ENCODE peak calls at places on chromosomes 5 and 9, in five cellular contexts. J is retinal pigment epithelial cell; S is CD8-positive, alpha-beta T cell; C is uterus; E is activated B cell treated with CpG ODN at 0.5 μM for 24 hours. V is an unnamed sample.

GRCh38 chr9:106921341-106921899 is 58.5 kb downstream of the ZNF462 start:
- DNase-seq in S (no peak), C (peak), E (no peak), J (peak), V (no peak)

GRCh38 chr5:142874537-142874936 is 104.4 kb downstream of the ARHGAP26 start:
- DNase-seq in E (no peak), S (no peak), J (no peak), C (peak), V (no peak)

GRCh38 chr9:126407125-126407870 is 80.7 kb downstream of the MVB12B start:
- DNase-seq in C (no peak), S (no peak), E (no peak), J (no peak), V (no peak)

GRCh38 chr5:120415985-120416384 is 48.1 kb upstream of the PRR16 start:
- DNase-seq in J (peak), S (no peak), C (no peak), E (no peak), V (no peak)

GRCh38 chr9:32292611-32293010 is 91.8 kb upstream of the ACO1 start:
- DNase-seq in E (no peak), S (no peak), J (no peak), C (no peak), V (no peak)

GRCh38 chr5:135828793-135829150 is 5.7 kb upstream of the SLC25A48 start:
- DNase-seq in S (no peak), E (no peak), C (no peak), J (no peak), V (no peak)

GRCh38 chr5:123665822-123666371 is 153.9 kb downstream of the CSNK1G3 start:
- DNase-seq in J (no peak), E (no peak), C (no peak), S (no peak), V (no peak)

GRCh38 chr5:71907001-71907564 is 188.0 kb downstream of the CARTPT start:
- DNase-seq in E (no peak), J (no peak), C (no peak), S (no peak), V (no peak)

GRCh38 chr5:69213513-69214215 is 21.0 kb upstream of the CDK7 start:
- DNase-seq in C (no peak), S (no peak), J (no peak), E (no peak), V (peak)

GRCh38 chr5:130321931-130322330 is 417.7 kb downstream of the CHSY3 start:
- DNase-seq in C (no peak), S (no peak), E (no peak), J (no peak), V (no peak)

GRCh38 chr5:132019857-132020555 is 8.5 kb upstream of the ACSL6 start:
- DNase-seq in S (peak), J (no peak), C (no peak), E (no peak), V (no peak)

GRCh38 chr5:125536095-125536494 is 789.7 kb upstream of the ZNF608 start:
- DNase-seq in J (no peak), E (no peak), S (no peak), C (no peak), V (no peak)

GRCh38 chr5:124546643-124547042 is 199.8 kb downstream of the ZNF608 start:
- DNase-seq in C (no peak), E (no peak), S (no peak), J (no peak), V (no peak)

GRCh38 chr5:82894754-82895153 is 182.4 kb downstream of the TMEM167A start:
- DNase-seq in S (no peak), J (no peak), C (no peak), E (no peak), V (no peak)

GRCh38 chr9:2346277-2346913 is 275.2 kb upstream of the VLDLR start:
- DNase-seq in S (no peak), C (no peak), J (no peak), E (no peak), V (no peak)

GRCh38 chr9:2341956-2342355 is 279.6 kb upstream of the VLDLR start:
- DNase-seq in J (no peak), S (no peak), E (no peak), C (no peak), V (no peak)

GRCh38 chr9:2343756-2344155 is 277.8 kb upstream of the VLDLR start:
- DNase-seq in E (no peak), C (no peak), J (no peak), S (no peak), V (no peak)

GRCh38 chr9:2344436-2344835 is 277.2 kb upstream of the VLDLR start:
- DNase-seq in C (no peak), S (no peak), E (no peak), J (no peak), V (no peak)

GRCh38 chr9:2345013-2345412 is 276.6 kb upstream of the VLDLR start:
- DNase-seq in C (no peak), E (no peak), S (no peak), J (no peak), V (no peak)
- TF ChIP-seq CTCF in C (no peak), E (no peak), S (no peak), J (no peak), V (no peak)

GRCh38 chr5:173397531-173397930 is 69.3 kb upstream of the STC2 start:
- DNase-seq in C (no peak), S (no peak), E (no peak), J (no peak), V (no peak)

GRCh38 chr5:173395933-173396308 is 67.7 kb upstream of the STC2 start:
- DNase-seq in E (no peak), C (no peak), S (no peak), J (no peak), V (no peak)

GRCh38 chr5:173394701-173395100 is 66.5 kb upstream of the STC2 start:
- DNase-seq in E (no peak), J (no peak), S (no peak), C (no peak), V (no peak)

GRCh38 chr5:173396311-173396993 is 68.2 kb upstream of the STC2 start:
- DNase-seq in C (no peak), E (no peak), S (no peak), J (no peak), V (no peak)

GRCh38 chr5:173395257-173395932 is 67.2 kb upstream of the STC2 start:
- DNase-seq in E (no peak), C (no peak), J (no peak), S (no peak), V (no peak)
- TF ChIP-seq CTCF in E (no peak), C (no peak), J (peak), S (no peak), V (peak)

DNA sequence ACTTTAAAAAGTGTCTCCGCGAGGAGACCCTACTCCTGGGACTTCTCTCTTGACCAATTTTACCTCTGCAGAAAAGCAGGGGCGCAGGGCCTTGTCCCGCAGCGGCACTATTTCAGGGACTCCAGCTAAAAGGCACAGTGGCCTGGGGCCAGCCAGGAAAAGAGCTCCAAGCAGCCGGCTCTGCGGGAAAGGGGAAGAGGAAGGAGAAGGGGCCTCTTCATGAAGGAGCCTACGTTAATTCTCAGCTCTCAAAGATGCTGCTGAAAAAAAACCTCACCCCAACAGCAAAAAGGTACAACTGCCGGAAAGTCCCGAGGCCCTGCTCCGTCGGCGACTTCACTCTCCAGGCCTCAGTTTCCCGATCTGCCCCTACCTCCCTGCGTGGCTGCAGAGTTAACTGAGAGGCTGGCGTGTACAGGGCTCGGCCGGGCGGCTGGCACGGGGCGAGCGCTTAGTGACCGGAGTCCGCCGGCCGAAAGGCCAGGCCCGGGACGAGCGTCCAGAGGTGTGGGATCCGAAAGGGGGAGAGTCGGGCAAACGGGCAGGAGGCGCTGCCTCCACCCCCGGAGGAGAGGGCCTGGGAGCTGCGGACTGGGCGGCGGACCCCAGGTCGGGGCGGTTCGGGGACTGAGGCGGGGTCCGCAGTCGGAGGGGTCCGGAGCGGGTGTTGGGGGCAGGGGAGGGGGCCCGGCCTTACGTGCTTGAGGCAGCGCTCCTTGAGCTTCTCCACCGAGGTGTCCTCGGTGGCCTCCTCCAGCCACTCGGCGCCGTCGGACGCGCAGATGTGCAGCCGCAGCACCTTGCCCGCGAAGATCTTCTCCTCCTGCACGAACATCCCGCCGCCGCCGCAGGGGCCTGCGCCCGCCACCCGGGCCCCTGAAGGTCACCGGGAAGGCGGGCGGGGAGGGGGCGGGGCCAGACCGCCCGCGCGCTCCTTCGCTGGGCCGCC is 571 bp downstream of the UBAC1 start:
- DNase-seq in J (no peak), C (peak), S (no peak), E (peak), V (no peak)
- TF ChIP-seq CTCF in J (no peak), C (no peak), S (no peak), E (no peak), V (no peak)

GRCh38 chr5:44933686-44934085 is 124.9 kb downstream of the MRPS30 start:
- DNase-seq in E (no peak), J (no peak), C (no peak), S (no peak), V (no peak)

GRCh38 chr5:44935871-44936270 is 127.1 kb downstream of the MRPS30 start:
- DNase-seq in E (no peak), J (no peak), S (no peak), C (no peak), V (no peak)

GRCh38 chr5:44932922-44933585 is 124.3 kb downstream of the MRPS30 start:
- DNase-seq in E (no peak), C (no peak), S (no peak), J (no peak), V (no peak)

DNA sequence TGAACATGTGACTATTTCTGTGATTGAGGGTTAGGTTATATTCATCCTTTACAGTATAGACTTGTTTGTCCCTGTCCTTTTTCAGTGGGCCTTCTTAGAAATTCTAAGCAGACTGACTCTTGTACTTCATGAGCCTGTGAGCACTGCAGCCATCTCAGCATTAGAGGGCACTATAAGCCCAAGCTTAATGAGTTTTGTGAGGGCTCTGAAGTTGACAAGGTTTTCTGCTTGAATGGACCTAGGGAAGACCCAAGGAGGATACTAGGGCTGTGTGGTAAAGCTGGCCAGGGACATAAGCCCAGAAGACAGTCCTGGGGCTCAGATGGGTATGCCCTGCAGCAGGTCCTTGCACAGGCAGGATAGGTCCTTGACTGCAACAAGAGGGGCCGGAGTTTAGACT is 126.5 kb downstream of the MRPS30 start:
- DNase-seq in J (no peak), E (no peak), S (no peak), C (no peak), V (no peak)
- TF ChIP-seq CTCF in J (peak), E (no peak), S (no peak), C (no peak), V (no peak)

GRCh38 chr5:113124914-113125313 is 148.3 kb downstream of the DCP2 start:
- DNase-seq in S (no peak), E (no peak), C (no peak), J (no peak), V (no peak)

GRCh38 chr5:113122053-113122452 is 145.5 kb downstream of the DCP2 start:
- DNase-seq in J (no peak), S (no peak), C (no peak), E (no peak), V (no peak)

GRCh38 chr5:113127021-113127420 is 150.4 kb downstream of the DCP2 start:
- DNase-seq in E (no peak), S (no peak), C (no peak), J (no peak), V (no peak)

GRCh38 chr5:113125371-113125770 is 148.8 kb downstream of the DCP2 start:
- DNase-seq in J (no peak), E (no peak), S (no peak), C (no peak), V (no peak)

DNA sequence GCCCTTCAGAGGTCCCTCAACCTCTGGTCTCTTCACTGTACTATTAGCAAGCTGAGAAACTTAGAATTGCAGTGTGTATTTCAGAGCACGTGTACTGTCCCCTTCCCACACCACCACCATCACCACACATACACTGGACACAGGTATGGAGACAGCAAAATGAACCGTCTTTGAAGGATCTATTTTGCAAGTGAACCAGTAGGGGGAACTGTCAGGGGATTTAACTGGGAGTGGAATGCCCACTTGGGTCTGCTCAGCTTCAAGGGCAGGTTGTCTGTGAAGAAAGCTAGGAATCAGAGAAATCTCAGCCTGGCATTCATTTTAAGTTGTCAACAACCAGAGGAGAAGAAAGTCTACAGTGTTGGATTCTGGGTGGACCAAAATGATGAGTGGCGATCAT is 147.0 kb downstream of the DCP2 start:
- DNase-seq in C (no peak), S (no peak), E (no peak), J (no peak), V (no peak)
- TF ChIP-seq CTCF in C (no peak), S (no peak), E (no peak), J (peak), V (no peak)

GRCh38 chr9:34540826-34541225 is 18.0 kb upstream of the ENHO start:
- DNase-seq in S (no peak), C (no peak), J (no peak), E (no peak), V (no peak)
- TF ChIP-seq CTCF in S (no peak), C (no peak), J (no peak), E (no peak), V (no peak)

GRCh38 chr5:155029240-155029639 is 15.7 kb downstream of the KIF4B start:
- DNase-seq in J (no peak), C (no peak), S (no peak), E (no peak), V (no peak)

GRCh38 chr5:155025890-155026289 is 12.3 kb downstream of the KIF4B start:
- DNase-seq in E (no peak), S (no peak), J (no peak), C (no peak), V (no peak)

GRCh38 chr5:155023320-155023719 is 9.8 kb downstream of the KIF4B start:
- DNase-seq in S (no peak), J (no peak), E (no peak), C (no peak), V (no peak)

GRCh38 chr5:155024015-155024414 is 10.5 kb downstream of the KIF4B start:
- DNase-seq in E (no peak), C (no peak), J (no peak), S (no peak), V (no peak)

DNA sequence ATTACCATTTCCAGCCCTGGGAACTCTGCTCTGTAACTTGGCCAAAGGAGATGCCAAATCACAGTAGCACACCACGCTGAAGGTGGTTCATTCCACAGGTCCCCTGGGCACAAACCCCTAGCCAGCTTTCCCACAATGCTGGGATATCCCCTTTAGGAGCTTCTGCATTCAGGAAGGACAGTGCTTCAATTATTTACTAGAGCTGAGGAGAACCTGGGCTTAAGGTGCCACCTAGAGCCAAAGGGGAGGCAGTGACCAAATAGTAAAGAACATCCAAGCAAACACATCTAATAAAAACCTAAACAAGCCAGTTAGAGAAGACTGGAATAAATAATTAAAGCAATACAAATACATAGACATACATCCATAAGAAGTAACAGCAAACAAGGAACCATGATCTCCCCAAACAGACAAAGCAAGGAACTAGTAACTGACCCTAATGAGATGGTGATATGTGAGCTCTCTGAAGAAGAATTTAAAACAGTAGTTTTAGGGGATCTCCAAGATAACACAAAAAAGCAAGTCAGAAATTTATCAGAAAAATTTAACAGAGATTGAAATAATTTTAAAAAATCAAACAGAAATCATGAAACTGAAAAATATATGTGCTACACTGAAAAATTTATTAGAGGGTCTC is 14.6 kb downstream of the KIF4B start:
- DNase-seq in S (no peak), J (no peak), E (no peak), C (no peak), V (no peak)
- TF ChIP-seq CTCF in S (no peak), J (peak), E (no peak), C (no peak), V (no peak)

V was measured in osteocyte.